ENCODE peak calls at places on chromosomes 16 and 17, in six cellular contexts. A is left ventricle myocardium inferior, Y is cardiac fibroblast, F is Peyer's patch, N is endodermal cell, O is heart right ventricle. G is an unnamed sample.

GRCh38 chr16:67198238-67198734 is 645 bp upstream of the ELMO3 start:
- DNase-seq in Y (peak), F (peak), A (no peak), O (no peak), N (peak), G (no peak)

GRCh38 chr16:53629607-53630312 is 73.9 kb downstream of the RPGRIP1L start:
- DNase-seq in F (no peak), Y (no peak), N (no peak), O (no peak), A (no peak), G (no peak)

GRCh38 chr17:78748730-78749317 is 33.2 kb downstream of the CYTH1 start:
- DNase-seq in Y (peak), O (peak), A (peak), F (peak), N (no peak), G (no peak)

GRCh38 chr16:404971-405486 is 3.3 kb downstream of the DECR2 start:
- DNase-seq in O (no peak), Y (no peak), F (no peak), A (no peak), N (peak), G (no peak)

GRCh38 chr16:65229191-65229662 is 107.4 kb upstream of the CDH11 start:
- DNase-seq in A (no peak), Y (peak), O (no peak), N (no peak), F (no peak), G (no peak)

GRCh38 chr16:86660623-86661022 is 82.3 kb downstream of the FOXL1 start:
- DNase-seq in F (no peak), N (no peak), A (no peak), O (no peak), Y (no peak), G (no peak)

GRCh38 chr16:13070268-13070667 is 168.9 kb downstream of the SHISA9 start:
- DNase-seq in Y (no peak), F (no peak), A (no peak), N (peak), O (no peak), G (no peak)

GRCh38 chr17:42098747-42099399 is 600 bp upstream of the ZNF385C start:
- DNase-seq in F (no peak), O (no peak), A (no peak), N (peak), Y (no peak), G (no peak)

GRCh38 chr17:49851387-49852291 is 3.8 kb upstream of the TAC4 start:
- DNase-seq in F (peak), A (peak), O (peak), Y (peak), N (peak), G (peak)

GRCh38 chr17:62792122-62792800 is 15.9 kb downstream of the MARCHF10 start:
- DNase-seq in N (peak), F (no peak), O (no peak), A (no peak), Y (peak), G (peak)

GRCh38 chr17:14904406-14904805 is 360.7 kb downstream of the PMP22 start:
- DNase-seq in Y (peak), F (no peak), A (no peak), O (no peak), N (no peak), G (no peak)

GRCh38 chr17:41785876-41786226 is 660 bp downstream of the JUP start:
- DNase-seq in N (peak), Y (peak), O (peak), F (peak), A (no peak), G (no peak)

GRCh38 chr17:12406623-12407228 is 259.0 kb upstream of the MYOCD start:
- DNase-seq in A (no peak), O (no peak), F (no peak), Y (no peak), N (peak), G (no peak)

GRCh38 chr17:39674702-39675389 is 6.6 kb downstream of the PNMT start:
- DNase-seq in Y (peak), A (peak), N (peak), O (no peak), F (no peak), G (no peak)

GRCh38 chr17:43791589-43791988 is 11.4 kb downstream of the CFAP97D1 start:
- DNase-seq in Y (peak), N (peak), O (no peak), F (peak), A (no peak), G (no peak)

GRCh38 chr17:41551370-41551769 is 20.5 kb downstream of the KRT9 start:
- DNase-seq in N (no peak), Y (peak), O (no peak), A (no peak), F (no peak), G (no peak)

GRCh38 chr17:42155614-42156045 is 841 bp upstream of the RAB5C start:
- DNase-seq in A (no peak), F (no peak), O (no peak), N (peak), Y (no peak), G (no peak)

GRCh38 chr17:40915721-40916256 is 21.7 kb downstream of the KRT23 start:
- DNase-seq in O (no peak), Y (peak), A (no peak), N (no peak), F (no peak), G (no peak)

GRCh38 chr16:616771-617586 is 13.8 kb upstream of the WFIKKN1 start:
- DNase-seq in O (no peak), A (no peak), Y (no peak), N (no peak), F (no peak), G (no peak)

GRCh38 chr16:31421587-31421986 is 6.6 kb downstream of the COX6A2 start:
- DNase-seq in N (no peak), F (peak), A (no peak), O (no peak), Y (no peak), G (no peak)

GRCh38 chr17:50834786-50835562 is 412 bp upstream of the WFIKKN2 start:
- DNase-seq in A (no peak), Y (peak), F (no peak), O (no peak), N (peak), G (no peak)

GRCh38 chr17:9346296-9346926 is 229.2 kb downstream of the STX8 start:
- DNase-seq in Y (peak), N (no peak), F (no peak), A (no peak), O (no peak), G (peak)

GRCh38 chr17:80023261-80024205 is 12.1 kb downstream of the TBC1D16 start:
- DNase-seq in O (peak), A (no peak), N (no peak), F (no peak), Y (no peak), G (no peak)

GRCh38 chr16:64983226-64983625 is 138.6 kb downstream of the CDH11 start:
- DNase-seq in N (no peak), A (no peak), O (no peak), F (no peak), Y (no peak), G (no peak)

GRCh38 chr17:41649923-41650519 is 25.6 kb upstream of the KRT17 start:
- DNase-seq in N (peak), O (no peak), F (no peak), Y (no peak), A (no peak), G (no peak)

GRCh38 chr17:33560165-33560564 is 267.1 kb upstream of the ASIC2 start:
- DNase-seq in Y (peak), N (no peak), F (no peak), A (no peak), O (no peak), G (no peak)

GRCh38 chr17:82787081-82787848 is 35.4 kb downstream of the TBCD start:
- DNase-seq in O (no peak), F (no peak), Y (no peak), A (no peak), N (no peak), G (peak)

GRCh38 chr16:22848451-22848850 is 34.5 kb downstream of the HS3ST2 start:
- DNase-seq in O (no peak), A (no peak), N (peak), Y (no peak), F (no peak), G (no peak)

GRCh38 chr16:12254566-12254965 is 278.0 kb downstream of the SNX29 start:
- DNase-seq in F (no peak), O (no peak), N (no peak), A (no peak), Y (no peak), G (no peak)

GRCh38 chr16:22186517-22186916 is 19.6 kb upstream of the EEF2K start:
- DNase-seq in N (peak), A (no peak), F (no peak), O (no peak), Y (no peak), G (no peak)

GRCh38 chr17:83137523-83137922 is 58.1 kb downstream of the METRNL start:
- DNase-seq in A (no peak), F (no peak), O (no peak), Y (no peak), N (peak), G (no peak)

GRCh38 chr17:67105213-67105612 is 60.9 kb downstream of the CACNG1 start:
- DNase-seq in A (no peak), O (no peak), F (no peak), Y (peak), N (no peak), G (no peak)

GRCh38 chr16:10965440-10966039 is 21.2 kb downstream of the CLEC16A start:
- DNase-seq in A (no peak), N (no peak), F (no peak), Y (no peak), O (no peak), G (no peak)

GRCh38 chr17:78512976-78513375 is 64.2 kb downstream of the DNAH17 start:
- DNase-seq in Y (no peak), A (no peak), N (peak), O (no peak), F (no peak), G (no peak)

GRCh38 chr16:85356157-85356556 is 243.9 kb upstream of the CIBAR2 start:
- DNase-seq in N (no peak), O (no peak), F (no peak), A (no peak), Y (no peak), G (no peak)

GRCh38 chr16:85249418-85249817 is 137.1 kb upstream of the CIBAR2 start:
- DNase-seq in N (no peak), O (peak), A (no peak), Y (no peak), F (no peak), G (no peak)

GRCh38 chr16:10036951-10037350 is 145.3 kb downstream of the GRIN2A start:
- DNase-seq in A (no peak), Y (no peak), F (no peak), O (no peak), N (no peak), G (no peak)

GRCh38 chr16:69514366-69514765 is 51.4 kb upstream of the NFAT5 start:
- DNase-seq in A (no peak), Y (no peak), F (no peak), O (no peak), N (no peak), G (no peak)

GRCh38 chr17:68305132-68305531 is 13.8 kb downstream of the ARSG start:
- DNase-seq in O (no peak), N (no peak), F (no peak), A (no peak), Y (peak), G (no peak)
- TF ChIP-seq CTCF in O (no peak), N (no peak), F (no peak), A (no peak), Y (no peak), G (no peak)

GRCh38 chr16:2905241-2905987 is 6.3 kb upstream of the FLYWCH1 start:
- DNase-seq in Y (peak), A (peak), F (peak), O (peak), N (peak), G (peak)
- H3K4me3 ChIP-seq in Y (peak), A (peak), F (peak), O (peak), N (peak), G (peak)

GRCh38 chr16:60203525-60204124 is 1469.5 kb upstream of the GOT2 start:
- DNase-seq in N (no peak), O (no peak), Y (peak), A (no peak), F (no peak), G (peak)
- TF ChIP-seq CTCF in N (peak), O (peak), Y (peak), A (peak), F (no peak), G (peak)

DNA sequence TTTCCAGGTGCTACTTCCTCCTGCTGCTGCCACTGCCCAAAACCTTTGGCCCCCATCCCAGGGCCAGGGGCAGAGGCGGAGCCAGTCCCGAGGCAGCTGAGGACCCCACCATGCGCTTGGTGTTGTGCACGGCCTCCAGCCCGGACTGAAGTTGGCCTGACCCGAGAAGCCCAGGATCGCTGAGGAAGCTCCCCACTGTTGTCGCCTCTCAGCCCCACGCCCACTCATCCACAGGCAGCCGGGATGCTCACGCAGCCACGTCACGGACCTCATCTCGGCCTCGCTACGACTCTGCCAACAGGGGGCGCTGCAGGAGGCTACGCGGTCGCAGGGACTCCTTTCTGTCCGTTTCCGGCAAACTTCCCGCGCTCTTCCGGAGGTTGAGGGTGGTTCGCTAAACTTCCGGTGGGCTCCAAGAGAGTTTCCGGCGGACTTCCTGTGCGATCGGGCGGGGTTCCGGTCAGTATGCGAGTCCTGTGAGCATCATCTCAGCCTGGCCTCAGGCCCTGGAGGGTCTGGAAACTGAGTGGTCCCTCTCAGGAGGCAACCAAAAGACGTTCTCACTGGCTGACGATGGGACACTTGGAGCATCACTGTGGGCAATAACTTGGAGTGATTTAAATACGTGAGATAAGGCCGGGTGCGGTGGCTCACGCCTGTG is 12.4 kb downstream of the ZG16B start:
- DNase-seq in A (peak), N (peak), Y (peak), O (peak), F (peak), G (no peak)
- H3K4me3 ChIP-seq in A (peak), N (no peak), Y (peak), O (no peak), F (peak), G (no peak)

DNA sequence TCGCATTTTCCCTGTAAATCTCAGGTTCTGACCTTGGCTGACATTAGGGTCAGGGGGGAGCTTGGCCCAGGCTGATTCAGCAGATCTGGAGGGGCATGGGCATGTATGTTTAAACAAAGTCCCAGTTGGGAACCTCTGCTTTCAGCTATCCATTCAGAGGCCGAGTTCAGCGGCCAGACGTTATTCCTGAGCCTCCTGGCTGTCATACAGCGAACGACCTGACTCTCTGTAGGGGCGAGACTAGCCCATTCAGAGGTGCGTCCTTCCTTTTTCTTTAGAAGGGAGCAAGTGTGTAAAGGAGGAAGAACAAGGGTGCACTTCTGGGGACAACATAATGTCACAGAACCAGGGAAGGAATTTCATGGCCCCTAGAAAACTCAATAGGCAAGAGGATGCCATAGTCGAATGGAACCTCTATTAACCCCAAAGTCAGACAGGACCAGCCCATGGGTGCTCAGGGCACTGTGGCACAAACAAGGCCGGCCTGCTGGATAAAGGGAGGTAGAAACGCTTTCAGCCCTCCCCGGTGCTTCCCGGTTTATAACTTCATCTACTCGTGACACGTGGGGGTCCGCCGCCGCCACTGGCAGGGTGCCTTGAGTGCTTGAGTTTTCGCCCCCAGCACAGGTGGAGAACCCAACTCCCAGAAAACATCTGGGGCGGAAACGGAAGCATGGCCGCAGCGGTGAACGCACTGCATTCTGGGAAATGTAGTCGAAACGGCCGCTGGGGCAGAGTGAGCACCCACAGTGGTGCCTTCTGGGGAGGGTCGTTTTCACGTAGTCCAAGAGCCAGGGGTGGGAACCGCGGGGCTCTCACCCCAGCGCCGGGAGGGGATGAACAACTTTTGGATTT is 33.2 kb upstream of the PLCG2 start:
- DNase-seq in O (peak), N (peak), F (peak), Y (peak), A (peak), G (peak)
- TF ChIP-seq CTCF in O (no peak), N (no peak), F (no peak), Y (no peak), A (no peak), G (no peak)

GRCh38 chr17:29589524-29590260 is at the start of gene GIT1:
- DNase-seq in N (peak), O (peak), Y (peak), A (peak), F (peak), G (no peak)

GRCh38 chr17:29588561-29589411 is 662 bp downstream of the GIT1 start:
- DNase-seq in O (peak), Y (peak), F (peak), A (no peak), N (peak), G (no peak)

GRCh38 chr17:29590979-29591736 is 1.7 kb upstream of the GIT1 start:
- DNase-seq in A (no peak), Y (peak), F (peak), N (no peak), O (peak), G (no peak)

GRCh38 chr17:29591737-29592624 is 951 bp upstream of the ANKRD13B start:
- DNase-seq in F (peak), O (peak), N (peak), Y (peak), A (peak), G (no peak)

GRCh38 chr17:29590261-29590978 is 972 bp upstream of the GIT1 start:
- DNase-seq in Y (peak), F (no peak), O (peak), A (no peak), N (no peak), G (no peak)
- H3K4me3 ChIP-seq in Y (no peak), F (peak), O (no peak), A (peak), N (peak), G (peak)

GRCh38 chr17:30091771-30092170 is 24.8 kb upstream of the NSRP1 start:
- DNase-seq in N (no peak), A (no peak), Y (peak), F (no peak), O (no peak), G (peak)

GRCh38 chr17:30093463-30094147 is 23.0 kb upstream of the NSRP1 start:
- DNase-seq in O (no peak), F (peak), A (no peak), N (peak), Y (peak), G (no peak)

GRCh38 chr17:30091166-30091670 is 25.4 kb upstream of the NSRP1 start:
- DNase-seq in Y (no peak), F (no peak), N (no peak), A (no peak), O (no peak), G (no peak)

GRCh38 chr17:30092886-30093285 is 23.7 kb upstream of the NSRP1 start:
- DNase-seq in F (no peak), Y (no peak), O (no peak), A (no peak), N (no peak), G (no peak)

GRCh38 chr17:30095507-30096244 is 20.9 kb upstream of the NSRP1 start:
- DNase-seq in O (no peak), F (no peak), Y (peak), A (no peak), N (peak), G (peak)
- TF ChIP-seq CTCF in O (peak), F (no peak), Y (peak), A (peak), N (peak), G (peak)

GRCh38 chr17:1561420-1562177 is 993 bp downstream of the PITPNA start:
- DNase-seq in N (peak), A (no peak), Y (peak), F (no peak), O (peak), G (no peak)

GRCh38 chr17:1563786-1564613 is 1.4 kb upstream of the PITPNA start:
- DNase-seq in Y (no peak), N (no peak), F (no peak), A (no peak), O (no peak), G (no peak)

GRCh38 chr17:1568950-1569810 is 6.6 kb upstream of the PITPNA start:
- DNase-seq in A (no peak), F (no peak), O (no peak), N (no peak), Y (no peak), G (no peak)

GRCh38 chr17:1562178-1562643 is 381 bp downstream of the PITPNA start:
- DNase-seq in A (peak), Y (peak), F (peak), N (peak), O (peak), G (no peak)

DNA sequence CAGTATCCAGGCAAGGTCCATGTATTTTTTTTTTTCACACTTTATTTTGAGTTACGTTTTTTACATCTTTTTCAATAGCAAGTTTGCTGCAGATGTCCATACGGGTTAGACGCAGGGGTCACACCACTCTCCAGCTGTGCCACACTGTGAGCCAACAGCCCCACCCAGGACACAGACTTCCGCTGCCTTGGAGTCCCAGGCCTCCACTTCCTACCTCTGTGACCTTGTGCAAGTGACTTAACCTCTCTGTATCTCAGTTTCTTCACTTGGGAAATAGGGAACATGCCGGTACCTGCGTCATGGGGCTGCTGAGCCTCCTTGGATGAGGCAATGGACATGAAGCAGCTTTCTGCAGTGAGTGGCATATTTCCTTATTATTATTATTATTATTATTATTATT is 3.3 kb upstream of the PITPNA start:
- DNase-seq in F (no peak), N (no peak), A (no peak), Y (no peak), O (no peak), G (no peak)
- H3K4me3 ChIP-seq in F (no peak), N (no peak), A (no peak), Y (no peak), O (no peak), G (no peak)

G was measured in astrocyte of the cerebellum.